ENCODE peak calls at places on chromosome X, in eight cellular contexts. G is fibroblast of mammary gland, D is stomach, U is pancreas, Q is endothelial cell of umbilical vein, H is uterus, R is upper lobe of right lung, F is fibroblast of pulmonary artery. W is an unnamed sample.

GRCh38 chrX:139429913-139430312 is 100.6 kb upstream of the F9 start:
- DNase-seq in G (peak; percentile 2), D (no peak), U (no peak), Q (no peak), H (no peak), R (no peak), F (no peak), W (no peak)

GRCh38 chrX:37825225-37825842 is 22.0 kb downstream of the DYNLT3 start:
- DNase-seq in G (peak; percentile 42), D (peak; percentile 57), U (peak; percentile 24), Q (peak; percentile 33), H (peak; percentile 13), R (no peak), F (peak; percentile 52), W (no peak)

GRCh38 chrX:48493890-48494364 is 14.9 kb upstream of the PORCN start:
- DNase-seq in G (peak; percentile 58), D (peak; percentile 47), U (no peak), Q (peak; percentile 35), H (no peak), R (no peak), F (peak; percentile 51), W (no peak)

GRCh38 chrX:123236868-123237267 is 52.8 kb downstream of the GRIA3 start:
- DNase-seq in G (no peak), D (no peak), U (no peak), Q (no peak), H (no peak), R (no peak), F (no peak), W (no peak)

GRCh38 chrX:15973299-15973698 is 118.7 kb upstream of the AP1S2 start:
- DNase-seq in G (peak; percentile 54), D (no peak), U (no peak), Q (peak; percentile 36), H (no peak), R (no peak), F (peak; percentile 51), W (peak; percentile 28)

GRCh38 chrX:13128104-13128503 is 83.7 kb upstream of the FAM9C start:
- DNase-seq in G (peak; percentile 51), D (no peak), U (no peak), Q (peak; percentile 28), H (no peak), R (no peak), F (peak; percentile 53), W (no peak)

GRCh38 chrX:1323315-1323714 is 13.3 kb upstream of the IL3RA start:
- DNase-seq in G (no peak), D (peak; percentile 32), U (peak; percentile 26), Q (peak; percentile 72), H (no peak), R (no peak), F (no peak), W (peak; percentile 82)

GRCh38 chrX:131704136-131704695 is 160.3 kb downstream of the OR13H1 start:
- DNase-seq in G (peak; percentile 84), D (peak; percentile 91), U (peak; percentile 89), Q (no peak), H (peak; percentile 91), R (no peak), F (no peak), W (peak; percentile 51)

GRCh38 chrX:94831364-94831763 is 1157.4 kb downstream of the FAM133A start:
- DNase-seq in G (peak; percentile 28), D (no peak), U (no peak), Q (no peak), H (no peak), R (no peak), F (peak; percentile 11), W (peak; percentile 10)

GRCh38 chrX:69503228-69503834 is 795 bp upstream of the NALF2 start:
- DNase-seq in G (peak; percentile 6), D (no peak), U (no peak), Q (no peak), H (no peak), R (no peak), F (peak; percentile 50), W (no peak)

GRCh38 chrX:11137543-11138139 is 26.5 kb downstream of the HCCS start:
- DNase-seq in G (peak; percentile 64), D (no peak), U (no peak), Q (peak; percentile 45), H (no peak), R (no peak), F (peak; percentile 75), W (peak; percentile 59)

GRCh38 chrX:150610038-150610437 is 41.6 kb downstream of the MTM1 start:
- DNase-seq in G (no peak), D (no peak), U (no peak), Q (no peak), H (no peak), R (no peak), F (no peak), W (no peak)

GRCh38 chrX:23661671-23662070 is 5.6 kb upstream of the PRDX4 start:
- DNase-seq in G (no peak), D (no peak), U (no peak), Q (no peak), H (no peak), R (no peak), F (no peak), W (no peak)

GRCh38 chrX:65723706-65724105 is 56.3 kb downstream of the MSN start:
- DNase-seq in G (peak; percentile 16), D (no peak), U (no peak), Q (peak; percentile 42), H (no peak), R (no peak), F (no peak), W (peak; percentile 31)

GRCh38 chrX:40644175-40644574 is 3.2 kb downstream of the CXorf38 start:
- DNase-seq in G (peak; percentile 64), D (no peak), U (no peak), Q (peak; percentile 43), H (no peak), R (no peak), F (peak; percentile 76), W (no peak)

GRCh38 chrX:10015711-10016515 is 48.8 kb downstream of the CLDN34 start:
- DNase-seq in G (no peak), D (no peak), U (peak; percentile 31), Q (peak; percentile 29), H (peak; percentile 28), R (peak; percentile 68), F (peak; percentile 57), W (peak; percentile 45)

DNA sequence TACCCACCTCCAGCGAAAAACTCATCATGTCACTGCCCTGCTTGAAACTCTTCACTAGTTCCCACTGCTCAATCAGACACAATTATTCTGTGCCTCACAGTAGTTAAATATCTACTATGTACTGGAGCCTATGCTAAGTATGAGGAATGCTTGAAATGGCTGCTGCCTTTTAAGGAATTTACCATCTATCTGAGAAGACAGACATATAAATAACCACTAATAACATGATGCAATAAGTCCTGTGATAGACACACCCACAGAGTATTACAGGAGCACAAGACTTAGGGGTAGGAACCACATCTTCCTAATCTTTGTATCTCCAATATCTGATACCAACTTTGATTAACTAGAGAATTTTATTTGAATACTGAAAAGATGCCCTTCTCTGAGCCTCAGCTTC is 21.1 kb downstream of the SLC25A53 start:
- DNase-seq in G (no peak), D (no peak), U (no peak), Q (no peak), H (no peak), R (no peak), F (no peak), W (no peak)
- TF ChIP-seq CTCF in G (no peak), D (no peak), U (no peak), Q (no peak), H (no peak), R (no peak), F (no peak), W (no peak)

DNA sequence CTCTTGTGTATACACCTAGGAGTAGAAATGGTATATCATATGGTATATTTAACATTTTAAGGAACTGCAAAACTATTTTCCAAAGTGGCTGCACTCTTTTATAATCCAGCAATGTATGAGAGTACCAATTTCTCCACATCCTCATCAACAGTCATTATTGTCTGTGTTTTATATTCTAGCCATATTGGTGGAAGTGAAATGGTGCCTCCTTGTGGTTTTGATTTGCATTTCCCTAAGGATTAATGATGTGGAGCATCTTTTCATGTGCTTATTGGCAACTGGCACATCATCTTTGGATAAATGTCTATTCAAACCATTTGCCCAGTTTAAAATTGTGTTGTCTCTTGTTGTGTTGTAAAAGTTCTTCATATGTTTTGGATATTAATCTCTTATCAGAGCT is 9.6 kb downstream of the BMP15 start:
- DNase-seq in G (peak; percentile 24), D (no peak), U (no peak), Q (peak; percentile 46), H (no peak), R (no peak), F (peak; percentile 41), W (no peak)
- TF ChIP-seq CTCF in G (peak; percentile 44), D (no peak), U (peak; percentile 28), Q (peak; percentile 31), H (peak; percentile 8), R (peak; percentile 41), F (peak; percentile 48), W (no peak)

GRCh38 chrX:17878028-17878670 is 17.1 kb upstream of the RAI2 start:
- DNase-seq in G (peak; percentile 16), D (no peak), U (no peak), Q (no peak), H (no peak), R (no peak), F (no peak), W (no peak)

GRCh38 chrX:17888421-17888820 is 27.3 kb upstream of the RAI2 start:
- DNase-seq in G (no peak), D (no peak), U (no peak), Q (no peak), H (no peak), R (no peak), F (no peak), W (no peak)

DNA sequence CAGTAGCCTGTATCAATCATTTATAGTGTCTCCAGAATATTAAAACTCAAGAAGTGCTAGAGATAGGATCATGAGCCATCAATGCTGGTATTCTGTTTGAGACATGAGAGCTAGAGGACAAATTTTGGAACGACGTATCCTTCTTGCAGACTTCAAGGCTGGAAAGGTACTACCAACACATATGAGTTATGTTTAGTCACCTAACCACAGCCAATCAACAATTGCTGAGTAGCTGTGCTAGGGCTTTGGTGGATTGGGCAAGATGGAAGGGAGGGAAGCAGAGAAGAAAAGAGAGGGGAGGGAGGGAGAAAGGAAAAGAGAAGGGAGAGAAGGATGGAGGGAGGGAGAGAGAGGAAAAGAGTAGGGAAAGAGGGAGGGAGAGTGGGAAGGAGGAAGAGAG is 21.6 kb upstream of the RAI2 start:
- DNase-seq in G (peak; percentile 40), D (no peak), U (no peak), Q (no peak), H (no peak), R (no peak), F (no peak), W (no peak)
- TF ChIP-seq CTCF in G (no peak), D (no peak), U (no peak), Q (no peak), H (no peak), R (no peak), F (no peak), W (no peak)

DNA sequence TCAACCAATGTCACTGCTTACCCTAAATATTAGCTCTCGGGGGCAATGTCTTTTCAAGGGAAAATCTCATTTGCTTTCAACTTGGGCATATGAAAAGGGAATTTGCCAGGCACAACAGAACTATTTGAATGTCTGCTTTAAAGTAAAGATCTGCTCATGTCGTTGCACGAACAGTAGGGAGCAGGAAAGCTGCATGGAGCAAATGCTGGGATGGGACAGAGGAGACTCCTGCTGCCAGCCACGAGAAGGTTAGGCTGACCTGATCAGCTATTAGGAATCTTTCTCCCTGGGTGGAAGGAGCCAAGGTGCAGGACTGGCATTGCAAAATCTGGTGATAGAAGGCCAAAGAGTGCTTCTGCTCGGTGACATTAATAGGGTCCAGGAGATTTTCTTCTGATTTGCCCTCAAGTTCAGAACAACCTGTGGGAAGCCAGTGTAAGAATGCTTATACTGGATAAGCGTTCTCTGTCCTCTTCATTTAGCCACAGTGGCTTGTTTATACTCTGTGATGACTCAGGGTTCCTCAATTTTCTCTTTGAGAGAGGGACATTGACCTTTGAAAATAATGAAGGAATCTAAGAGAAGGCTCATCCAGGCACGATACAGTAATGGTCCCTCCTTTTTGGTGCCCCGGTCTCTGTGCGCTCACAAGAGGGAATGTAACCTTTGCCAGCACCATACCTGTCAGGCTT is 22.9 kb downstream of the FHL1 start:
- DNase-seq in G (peak; percentile 59), D (no peak), U (no peak), Q (peak; percentile 51), H (no peak), R (no peak), F (peak; percentile 58), W (no peak)
- TF ChIP-seq CTCF in G (peak; percentile 42), D (no peak), U (no peak), Q (peak; percentile 19), H (no peak), R (no peak), F (peak; percentile 42), W (no peak)